ENCODE peak calls at places on chromosomes 6 and 20, in four cellular contexts. One of them, this sample, is unnamed.
A peak's percentile ranks its signal among the peaks of the same experiment; 100 is the strongest.

GRCh38 chr6:116649129-116649528 is 19.4 kb downstream of the ZUP1 start:
- DNase-seq in activated T-helper 9 cell treated with anti-CD3 and anti-CD28 coated beads, Interleukin-2, amount 50 U/mL, for 16 hours: no peak
- DNase-seq in HT1080: no peak
- DNase-seq in NAMALWA: no peak
- DNase-seq in this sample: no peak

GRCh38 chr6:53239526-53239925 is 90.9 kb upstream of the GCM1 start:
- DNase-seq in NAMALWA: no peak
- DNase-seq in HT1080: no peak
- DNase-seq in activated T-helper 9 cell treated with anti-CD3 and anti-CD28 coated beads, Interleukin-2, amount 50 U/mL, for 16 hours: no peak
- DNase-seq in this sample: no peak

GRCh38 chr6:139124887-139125672 is 9.8 kb upstream of the HECA start:
- DNase-seq in NAMALWA: peak; percentile 88
- DNase-seq in HT1080: peak; percentile 60
- DNase-seq in activated T-helper 9 cell treated with anti-CD3 and anti-CD28 coated beads, Interleukin-2, amount 50 U/mL, for 16 hours: peak; percentile 56
- DNase-seq in this sample: peak; percentile 80

GRCh38 chr6:91317247-91317646 is 730.4 kb upstream of the MAP3K7 start:
- DNase-seq in NAMALWA: no peak
- DNase-seq in HT1080: no peak
- DNase-seq in activated T-helper 9 cell treated with anti-CD3 and anti-CD28 coated beads, Interleukin-2, amount 50 U/mL, for 16 hours: no peak
- DNase-seq in this sample: no peak

GRCh38 chr6:107720762-107721161 is 103.4 kb downstream of the SCML4 start:
- DNase-seq in NAMALWA: no peak
- DNase-seq in HT1080: no peak
- DNase-seq in activated T-helper 9 cell treated with anti-CD3 and anti-CD28 coated beads, Interleukin-2, amount 50 U/mL, for 16 hours: no peak
- DNase-seq in this sample: no peak

GRCh38 chr20:50450961-50451752 is 59.0 kb upstream of the PTPN1 start:
- DNase-seq in activated T-helper 9 cell treated with anti-CD3 and anti-CD28 coated beads, Interleukin-2, amount 50 U/mL, for 16 hours: no peak
- DNase-seq in NAMALWA: peak; percentile 89
- DNase-seq in HT1080: no peak
- DNase-seq in this sample: peak; percentile 82

GRCh38 chr20:3010985-3011723 is 32.3 kb upstream of the GNRH2 start:
- DNase-seq in NAMALWA: no peak
- DNase-seq in activated T-helper 9 cell treated with anti-CD3 and anti-CD28 coated beads, Interleukin-2, amount 50 U/mL, for 16 hours: no peak
- DNase-seq in HT1080: peak; percentile 74
- DNase-seq in this sample: peak; percentile 0

GRCh38 chr20:61748376-61748775 is 317.3 kb downstream of the TAF4 start:
- DNase-seq in activated T-helper 9 cell treated with anti-CD3 and anti-CD28 coated beads, Interleukin-2, amount 50 U/mL, for 16 hours: no peak
- DNase-seq in NAMALWA: no peak
- DNase-seq in HT1080: no peak
- DNase-seq in this sample: no peak

GRCh38 chr6:46628498-46628897 is 24.1 kb downstream of the CYP39A1 start:
- DNase-seq in HT1080: no peak
- DNase-seq in NAMALWA: no peak
- DNase-seq in activated T-helper 9 cell treated with anti-CD3 and anti-CD28 coated beads, Interleukin-2, amount 50 U/mL, for 16 hours: no peak
- DNase-seq in this sample: no peak

GRCh38 chr20:56163806-56164205 is 84.7 kb upstream of the MC3R start:
- DNase-seq in NAMALWA: peak; percentile 69
- DNase-seq in HT1080: peak; percentile 40
- DNase-seq in activated T-helper 9 cell treated with anti-CD3 and anti-CD28 coated beads, Interleukin-2, amount 50 U/mL, for 16 hours: no peak
- DNase-seq in this sample: no peak

GRCh38 chr20:19699132-19699971 is 58.7 kb upstream of the RIN2 start:
- DNase-seq in NAMALWA: no peak
- DNase-seq in HT1080: peak; percentile 91
- DNase-seq in activated T-helper 9 cell treated with anti-CD3 and anti-CD28 coated beads, Interleukin-2, amount 50 U/mL, for 16 hours: no peak
- DNase-seq in this sample: peak; percentile 65

GRCh38 chr6:130366011-130366963 is at the start of gene TMEM200A:
- DNase-seq in NAMALWA: no peak
- DNase-seq in HT1080: peak; percentile 74
- DNase-seq in activated T-helper 9 cell treated with anti-CD3 and anti-CD28 coated beads, Interleukin-2, amount 50 U/mL, for 16 hours: peak; percentile 34
- DNase-seq in this sample: no peak

GRCh38 chr6:3228046-3228671 is 706 bp upstream of the TUBB2B start:
- DNase-seq in NAMALWA: no peak
- DNase-seq in activated T-helper 9 cell treated with anti-CD3 and anti-CD28 coated beads, Interleukin-2, amount 50 U/mL, for 16 hours: no peak
- DNase-seq in HT1080: no peak
- DNase-seq in this sample: no peak

GRCh38 chr20:58461899-58462298 is 53.3 kb downstream of the APCDD1L start:
- DNase-seq in NAMALWA: no peak
- DNase-seq in activated T-helper 9 cell treated with anti-CD3 and anti-CD28 coated beads, Interleukin-2, amount 50 U/mL, for 16 hours: no peak
- DNase-seq in HT1080: peak; percentile 53
- DNase-seq in this sample: peak; percentile 51

GRCh38 chr20:25136643-25137559 is 55.0 kb upstream of the VSX1 start:
- DNase-seq in activated T-helper 9 cell treated with anti-CD3 and anti-CD28 coated beads, Interleukin-2, amount 50 U/mL, for 16 hours: no peak
- DNase-seq in HT1080: peak; percentile 94
- DNase-seq in NAMALWA: no peak
- DNase-seq in this sample: peak; percentile 87

GRCh38 chr6:19380287-19380686 is 456.9 kb upstream of the ID4 start:
- DNase-seq in HT1080: peak; percentile 26
- DNase-seq in activated T-helper 9 cell treated with anti-CD3 and anti-CD28 coated beads, Interleukin-2, amount 50 U/mL, for 16 hours: no peak
- DNase-seq in NAMALWA: no peak
- DNase-seq in this sample: peak; percentile 9

GRCh38 chr20:1232538-1233111 is 6.8 kb downstream of the RAD21L1 start:
- DNase-seq in NAMALWA: no peak
- DNase-seq in HT1080: no peak
- DNase-seq in activated T-helper 9 cell treated with anti-CD3 and anti-CD28 coated beads, Interleukin-2, amount 50 U/mL, for 16 hours: no peak
- DNase-seq in this sample: no peak

GRCh38 chr20:13788167-13788834 is 3.5 kb downstream of the NDUFAF5 start:
- DNase-seq in HT1080: peak; percentile 48
- DNase-seq in activated T-helper 9 cell treated with anti-CD3 and anti-CD28 coated beads, Interleukin-2, amount 50 U/mL, for 16 hours: no peak
- DNase-seq in NAMALWA: peak; percentile 81
- DNase-seq in this sample: peak; percentile 73

GRCh38 chr6:101391772-101392560 is 1.5 kb upstream of the GRIK2 start:
- DNase-seq in NAMALWA: no peak
- DNase-seq in activated T-helper 9 cell treated with anti-CD3 and anti-CD28 coated beads, Interleukin-2, amount 50 U/mL, for 16 hours: no peak
- DNase-seq in HT1080: no peak
- DNase-seq in this sample: peak; percentile 26

GRCh38 chr6:20402181-20403079 is 751 bp downstream of the E2F3 start:
- DNase-seq in NAMALWA: peak; percentile 70
- DNase-seq in HT1080: peak; percentile 45
- DNase-seq in activated T-helper 9 cell treated with anti-CD3 and anti-CD28 coated beads, Interleukin-2, amount 50 U/mL, for 16 hours: peak; percentile 17
- DNase-seq in this sample: peak; percentile 76

GRCh38 chr6:156589281-156589680 is 187.9 kb upstream of the ARID1B start:
- DNase-seq in activated T-helper 9 cell treated with anti-CD3 and anti-CD28 coated beads, Interleukin-2, amount 50 U/mL, for 16 hours: no peak
- DNase-seq in NAMALWA: no peak
- DNase-seq in HT1080: peak; percentile 15
- DNase-seq in this sample: no peak

GRCh38 chr6:63553208-63553607 is 19.1 kb upstream of the LOC128125822 start:
- DNase-seq in NAMALWA: no peak
- DNase-seq in activated T-helper 9 cell treated with anti-CD3 and anti-CD28 coated beads, Interleukin-2, amount 50 U/mL, for 16 hours: no peak
- DNase-seq in HT1080: no peak
- DNase-seq in this sample: no peak

GRCh38 chr6:20833881-20834515 is 299.7 kb downstream of the CDKAL1 start:
- DNase-seq in activated T-helper 9 cell treated with anti-CD3 and anti-CD28 coated beads, Interleukin-2, amount 50 U/mL, for 16 hours: no peak
- DNase-seq in HT1080: no peak
- DNase-seq in NAMALWA: no peak
- DNase-seq in this sample: peak; percentile 54

GRCh38 chr20:14775778-14776177 is 438.4 kb upstream of the FLRT3 start:
- DNase-seq in NAMALWA: no peak
- DNase-seq in HT1080: peak; percentile 66
- DNase-seq in activated T-helper 9 cell treated with anti-CD3 and anti-CD28 coated beads, Interleukin-2, amount 50 U/mL, for 16 hours: no peak
- DNase-seq in this sample: peak; percentile 34